ENCODE peak calls at places on chromosomes 5 and 9, in six cellular contexts. One of them, this sample, is unnamed.

GRCh38 chr9:6628714-6629113 is 16.8 kb downstream of the GLDC start:
- DNase-seq in stimulated activated CD8-positive, alpha-beta memory T cell treated with anti-CD3 and anti-CD28 coated beads, Interleukin-7, amount 100 ng/mL, for 1 hour: no peak
- DNase-seq in SK-N-SH: no peak
- DNase-seq in caudate nucleus: no peak
- DNase-seq in left ventricle myocardium superior: no peak
- DNase-seq in Kasumi-1: no peak
- DNase-seq in this sample: no peak

GRCh38 chr9:97985058-97985861 is 2.1 kb downstream of the ANP32B start:
- DNase-seq in stimulated activated CD8-positive, alpha-beta memory T cell treated with anti-CD3 and anti-CD28 coated beads, Interleukin-7, amount 100 ng/mL, for 1 hour: peak; percentile 13
- DNase-seq in SK-N-SH: no peak
- DNase-seq in caudate nucleus: no peak
- DNase-seq in left ventricle myocardium superior: peak; percentile 48
- DNase-seq in Kasumi-1: peak; percentile 27
- DNase-seq in this sample: no peak

GRCh38 chr5:131589510-131590348 is 45.3 kb downstream of the RAPGEF6 start:
- DNase-seq in stimulated activated CD8-positive, alpha-beta memory T cell treated with anti-CD3 and anti-CD28 coated beads, Interleukin-7, amount 100 ng/mL, for 1 hour: no peak
- DNase-seq in SK-N-SH: peak; percentile 83
- DNase-seq in caudate nucleus: no peak
- DNase-seq in left ventricle myocardium superior: no peak
- DNase-seq in Kasumi-1: peak; percentile 84
- DNase-seq in this sample: peak; percentile 30

GRCh38 chr5:168766038-168766700 is 187.0 kb upstream of the PANK3 start:
- DNase-seq in stimulated activated CD8-positive, alpha-beta memory T cell treated with anti-CD3 and anti-CD28 coated beads, Interleukin-7, amount 100 ng/mL, for 1 hour: no peak
- DNase-seq in SK-N-SH: no peak
- DNase-seq in caudate nucleus: no peak
- DNase-seq in left ventricle myocardium superior: no peak
- DNase-seq in Kasumi-1: no peak
- DNase-seq in this sample: no peak

GRCh38 chr5:158910782-158911692 is 188.7 kb downstream of the EBF1 start:
- DNase-seq in stimulated activated CD8-positive, alpha-beta memory T cell treated with anti-CD3 and anti-CD28 coated beads, Interleukin-7, amount 100 ng/mL, for 1 hour: no peak
- DNase-seq in SK-N-SH: no peak
- DNase-seq in caudate nucleus: no peak
- DNase-seq in left ventricle myocardium superior: no peak
- DNase-seq in Kasumi-1: no peak
- DNase-seq in this sample: no peak

GRCh38 chr5:24850911-24851310 is 206.1 kb upstream of the CDH10 start:
- DNase-seq in stimulated activated CD8-positive, alpha-beta memory T cell treated with anti-CD3 and anti-CD28 coated beads, Interleukin-7, amount 100 ng/mL, for 1 hour: no peak
- DNase-seq in SK-N-SH: no peak
- DNase-seq in caudate nucleus: no peak
- DNase-seq in left ventricle myocardium superior: no peak
- DNase-seq in Kasumi-1: no peak
- DNase-seq in this sample: no peak

GRCh38 chr5:142830241-142831018 is 60.3 kb downstream of the ARHGAP26 start:
- DNase-seq in stimulated activated CD8-positive, alpha-beta memory T cell treated with anti-CD3 and anti-CD28 coated beads, Interleukin-7, amount 100 ng/mL, for 1 hour: no peak
- DNase-seq in SK-N-SH: no peak
- DNase-seq in caudate nucleus: no peak
- DNase-seq in left ventricle myocardium superior: no peak
- DNase-seq in Kasumi-1: no peak
- DNase-seq in this sample: peak; percentile 25

GRCh38 chr9:16824545-16825041 is 45.9 kb downstream of the BNC2 start:
- DNase-seq in stimulated activated CD8-positive, alpha-beta memory T cell treated with anti-CD3 and anti-CD28 coated beads, Interleukin-7, amount 100 ng/mL, for 1 hour: no peak
- DNase-seq in SK-N-SH: peak; percentile 39
- DNase-seq in caudate nucleus: no peak
- DNase-seq in left ventricle myocardium superior: no peak
- DNase-seq in Kasumi-1: no peak
- DNase-seq in this sample: peak; percentile 82

GRCh38 chr9:4143951-4144717 is 155.7 kb downstream of the GLIS3 start:
- DNase-seq in stimulated activated CD8-positive, alpha-beta memory T cell treated with anti-CD3 and anti-CD28 coated beads, Interleukin-7, amount 100 ng/mL, for 1 hour: no peak
- DNase-seq in SK-N-SH: no peak
- DNase-seq in caudate nucleus: no peak
- DNase-seq in left ventricle myocardium superior: no peak
- DNase-seq in Kasumi-1: no peak
- DNase-seq in this sample: no peak

GRCh38 chr5:149937610-149938009 is 7.0 kb downstream of the PDE6A start:
- DNase-seq in stimulated activated CD8-positive, alpha-beta memory T cell treated with anti-CD3 and anti-CD28 coated beads, Interleukin-7, amount 100 ng/mL, for 1 hour: no peak
- DNase-seq in SK-N-SH: no peak
- DNase-seq in caudate nucleus: no peak
- DNase-seq in left ventricle myocardium superior: no peak
- DNase-seq in Kasumi-1: no peak
- DNase-seq in this sample: no peak

GRCh38 chr5:31133488-31133887 is 60.0 kb upstream of the CDH6 start:
- DNase-seq in stimulated activated CD8-positive, alpha-beta memory T cell treated with anti-CD3 and anti-CD28 coated beads, Interleukin-7, amount 100 ng/mL, for 1 hour: no peak
- DNase-seq in SK-N-SH: no peak
- DNase-seq in caudate nucleus: no peak
- DNase-seq in left ventricle myocardium superior: no peak
- DNase-seq in Kasumi-1: peak; percentile 65
- DNase-seq in this sample: peak; percentile 10

GRCh38 chr9:100720922-100721321 is 143.0 kb downstream of the CAVIN4 start:
- DNase-seq in stimulated activated CD8-positive, alpha-beta memory T cell treated with anti-CD3 and anti-CD28 coated beads, Interleukin-7, amount 100 ng/mL, for 1 hour: no peak
- DNase-seq in SK-N-SH: no peak
- DNase-seq in caudate nucleus: no peak
- DNase-seq in left ventricle myocardium superior: no peak
- DNase-seq in Kasumi-1: no peak
- DNase-seq in this sample: no peak

GRCh38 chr5:9765421-9765820 is 135.3 kb upstream of the TAS2R1 start:
- DNase-seq in stimulated activated CD8-positive, alpha-beta memory T cell treated with anti-CD3 and anti-CD28 coated beads, Interleukin-7, amount 100 ng/mL, for 1 hour: no peak
- DNase-seq in SK-N-SH: peak; percentile 63
- DNase-seq in caudate nucleus: no peak
- DNase-seq in left ventricle myocardium superior: no peak
- DNase-seq in Kasumi-1: no peak
- DNase-seq in this sample: peak; percentile 85

GRCh38 chr5:98839469-98840383 is 66.3 kb downstream of the RGMB start:
- DNase-seq in stimulated activated CD8-positive, alpha-beta memory T cell treated with anti-CD3 and anti-CD28 coated beads, Interleukin-7, amount 100 ng/mL, for 1 hour: no peak
- DNase-seq in SK-N-SH: peak; percentile 64
- DNase-seq in caudate nucleus: no peak
- DNase-seq in left ventricle myocardium superior: peak; percentile 28
- DNase-seq in Kasumi-1: no peak
- DNase-seq in this sample: no peak

GRCh38 chr9:128211551-128212281 is 8.5 kb downstream of the DNM1 start:
- DNase-seq in stimulated activated CD8-positive, alpha-beta memory T cell treated with anti-CD3 and anti-CD28 coated beads, Interleukin-7, amount 100 ng/mL, for 1 hour: no peak
- DNase-seq in SK-N-SH: no peak
- DNase-seq in caudate nucleus: no peak
- DNase-seq in left ventricle myocardium superior: no peak
- DNase-seq in Kasumi-1: no peak
- DNase-seq in this sample: no peak

This sample was measured in HFF-Myc.